ENCODE peak calls at places on chromosome 21, in six cellular contexts. Z is small intestine, B is right atrium auricular region, M is suprapubic skin, O is cardiac fibroblast, I is ELF-1. Y is an unnamed sample.

GRCh38 chr21:36263797-36264196 is 56.2 kb upstream of the MORC3 start:
- DNase-seq in I (no peak), M (no peak), Z (no peak), B (no peak), O (no peak), Y (no peak)

GRCh38 chr21:17613242-17613676 is 558 bp upstream of the BTG3 start:
- DNase-seq in Z (peak; percentile 18), O (peak; percentile 20), I (no peak), B (peak; percentile 70), M (no peak), Y (peak; percentile 88)

GRCh38 chr21:27418338-27418737 is 451.4 kb upstream of the ADAMTS5 start:
- DNase-seq in B (no peak), M (no peak), O (no peak), Z (no peak), I (no peak), Y (no peak)

GRCh38 chr21:28325618-28326017 is 667.1 kb downstream of the LTN1 start:
- DNase-seq in I (peak; percentile 49), O (no peak), M (no peak), B (no peak), Z (no peak), Y (no peak)

GRCh38 chr21:44576025-44576420 is 2.5 kb downstream of the KRTAP10-4 start:
- DNase-seq in Z (no peak), M (peak; percentile 58), O (no peak), I (no peak), B (peak; percentile 9), Y (no peak)

GRCh38 chr21:14306143-14306907 is 76.6 kb downstream of the HSPA13 start:
- DNase-seq in B (no peak), O (peak; percentile 43), M (no peak), I (no peak), Z (no peak), Y (peak; percentile 5)

GRCh38 chr21:38769253-38769780 is 36.4 kb upstream of the ETS2 start:
- DNase-seq in Z (no peak), O (peak; percentile 85), B (no peak), M (no peak), I (no peak), Y (no peak)

GRCh38 chr21:37149411-37149810 is 76.4 kb downstream of the TTC3 start:
- DNase-seq in I (no peak), B (no peak), M (no peak), Z (no peak), O (peak; percentile 85), Y (no peak)

GRCh38 chr21:38277501-38278111 is 20.8 kb downstream of the KCNJ15 start:
- DNase-seq in O (peak; percentile 99), M (no peak), Z (no peak), B (peak; percentile 81), I (no peak), Y (no peak)

GRCh38 chr21:43619344-43619743 is 39.9 kb downstream of the HSF2BP start:
- DNase-seq in I (no peak), O (no peak), M (no peak), Z (peak; percentile 78), B (no peak), Y (no peak)

GRCh38 chr21:25895565-25896205 is 160.9 kb downstream of the GABPA start:
- DNase-seq in O (peak; percentile 59), B (no peak), Z (peak; percentile 54), M (no peak), I (no peak), Y (peak; percentile 89)

GRCh38 chr21:15682977-15683376 is 46.8 kb upstream of the USP25 start:
- DNase-seq in B (no peak), M (no peak), O (peak; percentile 85), Z (no peak), I (no peak), Y (no peak)

GRCh38 chr21:42097860-42098259 is 26.7 kb downstream of the UMODL1 start:
- DNase-seq in I (no peak), Z (peak; percentile 95), O (peak; percentile 98), B (peak; percentile 69), M (no peak), Y (peak; percentile 86)

GRCh38 chr21:45640888-45641479 is 2.5 kb upstream of the PCBP3 start:
- DNase-seq in O (peak; percentile 79), I (peak; percentile 79), M (no peak), B (no peak), Z (no peak), Y (peak; percentile 85)

GRCh38 chr21:34635307-34635706 is 20.4 kb upstream of the RCAN1 start:
- DNase-seq in O (no peak), I (peak; percentile 30), B (peak; percentile 23), M (peak; percentile 24), Z (no peak), Y (peak; percentile 44)

GRCh38 chr21:45551316-45551715 is 9.1 kb upstream of the SLC19A1 start:
- DNase-seq in Z (peak; percentile 86), B (no peak), O (peak; percentile 92), I (no peak), M (peak; percentile 64), Y (no peak)

GRCh38 chr21:26405735-26406361 is 167.2 kb downstream of the CYYR1 start:
- DNase-seq in B (no peak), M (no peak), O (peak; percentile 90), Z (no peak), I (peak; percentile 62), Y (peak; percentile 82)

GRCh38 chr21:41914358-41914757 is 35.2 kb upstream of the PRDM15 start:
- DNase-seq in Z (no peak), M (no peak), O (no peak), I (no peak), B (no peak), Y (no peak)

GRCh38 chr21:39048064-39048463 is 135.2 kb downstream of the PSMG1 start:
- DNase-seq in O (peak; percentile 78), B (no peak), M (no peak), I (peak; percentile 95), Z (peak; percentile 70), Y (peak; percentile 37)

GRCh38 chr21:17554619-17555472 is 42.0 kb downstream of the CXADR start:
- DNase-seq in M (no peak), B (no peak), I (peak; percentile 19), O (peak; percentile 26), Z (peak; percentile 16), Y (peak; percentile 30)

GRCh38 chr21:30620522-30620921 is at the start of gene KRTAP20-4:
- DNase-seq in B (no peak), I (no peak), Z (no peak), M (no peak), O (no peak), Y (no peak)

GRCh38 chr21:45012661-45013270 is 61.6 kb upstream of the ADARB1 start:
- DNase-seq in I (no peak), B (no peak), O (no peak), M (peak; percentile 67), Z (no peak), Y (peak; percentile 75)

GRCh38 chr21:33973268-33973667 is 57.7 kb upstream of the ATP5PO start:
- DNase-seq in O (no peak), B (no peak), Z (no peak), I (no peak), M (no peak), Y (no peak)

Y was measured in NCI-H69.